ENCODE peak calls at places on chromosomes 1 and 21, in four cellular contexts. One of them, this sample, is unnamed.
A peak's percentile ranks its signal among the peaks of the same experiment; 100 is the strongest.

GRCh38 chr21:14862794-14863720 is 201.7 kb downstream of the NRIP1 start:
- DNase-seq in heart right ventricle: no peak
- DNase-seq in cardiac muscle cell: peak; percentile 43
- DNase-seq in hepatocyte: peak; percentile 52
- DNase-seq in this sample: no peak

GRCh38 chr1:204190212-204191211 is 5.8 kb downstream of the KISS1 start:
- DNase-seq in hepatocyte: peak; percentile 88
- DNase-seq in cardiac muscle cell: peak; percentile 73
- DNase-seq in heart right ventricle: no peak
- DNase-seq in this sample: peak; percentile 25

GRCh38 chr1:153506831-153507413 is 28.9 kb downstream of the S100A6 start:
- DNase-seq in hepatocyte: peak; percentile 83
- DNase-seq in heart right ventricle: peak; percentile 74
- DNase-seq in cardiac muscle cell: peak; percentile 97
- DNase-seq in this sample: no peak

GRCh38 chr1:115706009-115706362 is 62.5 kb downstream of the CASQ2 start:
- DNase-seq in heart right ventricle: no peak
- DNase-seq in hepatocyte: no peak
- DNase-seq in cardiac muscle cell: no peak
- DNase-seq in this sample: no peak

GRCh38 chr1:35264861-35265260 is 3.6 kb upstream of the ZMYM4 start:
- DNase-seq in cardiac muscle cell: peak; percentile 81
- DNase-seq in hepatocyte: no peak
- DNase-seq in heart right ventricle: no peak
- DNase-seq in this sample: no peak

GRCh38 chr1:202155478-202156021 is 4.9 kb downstream of the PTPN7 start:
- DNase-seq in hepatocyte: peak; percentile 47
- DNase-seq in cardiac muscle cell: no peak
- DNase-seq in heart right ventricle: no peak
- DNase-seq in this sample: no peak

GRCh38 chr1:157880621-157881020 is 39.0 kb upstream of the CD5L start:
- DNase-seq in heart right ventricle: no peak
- DNase-seq in cardiac muscle cell: no peak
- DNase-seq in hepatocyte: no peak
- DNase-seq in this sample: no peak

GRCh38 chr1:83571536-83571935 is 427.4 kb downstream of the TTLL7 start:
- DNase-seq in cardiac muscle cell: no peak
- DNase-seq in heart right ventricle: no peak
- DNase-seq in hepatocyte: no peak
- DNase-seq in this sample: no peak

GRCh38 chr1:238485062-238485905 is 594.6 kb upstream of the ZP4 start:
- DNase-seq in hepatocyte: peak; percentile 69
- DNase-seq in heart right ventricle: no peak
- DNase-seq in cardiac muscle cell: peak; percentile 40
- DNase-seq in this sample: no peak

GRCh38 chr1:215601276-215601675 is 34.2 kb downstream of the KCTD3 start:
- DNase-seq in cardiac muscle cell: no peak
- DNase-seq in hepatocyte: no peak
- DNase-seq in heart right ventricle: no peak
- DNase-seq in this sample: no peak

GRCh38 chr1:193542668-193543067 is 356.3 kb upstream of the B3GALT2 start:
- DNase-seq in heart right ventricle: no peak
- DNase-seq in hepatocyte: peak; percentile 25
- DNase-seq in cardiac muscle cell: no peak
- DNase-seq in this sample: no peak

GRCh38 chr1:162230517-162230916 is 146.1 kb downstream of the SPATA46 start:
- DNase-seq in heart right ventricle: no peak
- DNase-seq in hepatocyte: no peak
- DNase-seq in cardiac muscle cell: no peak
- DNase-seq in this sample: no peak

GRCh38 chr21:32184059-32184458 is 94.8 kb downstream of the MIS18A start:
- DNase-seq in heart right ventricle: no peak
- DNase-seq in hepatocyte: no peak
- DNase-seq in cardiac muscle cell: no peak
- DNase-seq in this sample: no peak

GRCh38 chr1:176073524-176074157 is 133.4 kb downstream of the COP1 start:
- DNase-seq in hepatocyte: peak; percentile 83
- DNase-seq in cardiac muscle cell: peak; percentile 86
- DNase-seq in heart right ventricle: no peak
- DNase-seq in this sample: no peak

GRCh38 chr1:7516341-7516740 is 254.8 kb upstream of the VAMP3 start:
- DNase-seq in hepatocyte: peak; percentile 41
- DNase-seq in heart right ventricle: no peak
- DNase-seq in cardiac muscle cell: no peak
- DNase-seq in this sample: no peak

GRCh38 chr1:229203030-229203751 is 67.7 kb upstream of the RAB4A start:
- DNase-seq in cardiac muscle cell: peak; percentile 90
- DNase-seq in hepatocyte: peak; percentile 76
- DNase-seq in heart right ventricle: no peak
- DNase-seq in this sample: no peak

GRCh38 chr1:32998009-32998555 is 33.5 kb upstream of the RNF19B start:
- DNase-seq in cardiac muscle cell: no peak
- DNase-seq in heart right ventricle: no peak
- DNase-seq in hepatocyte: no peak
- DNase-seq in this sample: no peak

GRCh38 chr1:153610334-153611023 is 2.5 kb downstream of the S100A16 start:
- DNase-seq in heart right ventricle: no peak
- DNase-seq in cardiac muscle cell: no peak
- DNase-seq in hepatocyte: no peak
- DNase-seq in this sample: no peak

GRCh38 chr1:246281639-246282038 is 225.4 kb downstream of the SMYD3 start:
- DNase-seq in cardiac muscle cell: no peak
- DNase-seq in heart right ventricle: no peak
- DNase-seq in hepatocyte: no peak
- DNase-seq in this sample: no peak

GRCh38 chr1:54549181-54549924 is 1.3 kb downstream of the ACOT11 start:
- DNase-seq in heart right ventricle: peak; percentile 30
- DNase-seq in cardiac muscle cell: no peak
- DNase-seq in hepatocyte: no peak
- DNase-seq in this sample: no peak

GRCh38 chr21:32021319-32022027 is 148.7 kb downstream of the HUNK start:
- DNase-seq in cardiac muscle cell: peak; percentile 2
- DNase-seq in heart right ventricle: peak; percentile 75
- DNase-seq in hepatocyte: peak; percentile 34
- DNase-seq in this sample: no peak

GRCh38 chr1:230868736-230869385 is 540 bp upstream of the C1orf198 start:
- DNase-seq in hepatocyte: peak; percentile 77
- DNase-seq in heart right ventricle: no peak
- DNase-seq in cardiac muscle cell: peak; percentile 50
- DNase-seq in this sample: no peak

GRCh38 chr1:18989176-18989799 is 32.8 kb upstream of the IFFO2 start:
- DNase-seq in heart right ventricle: no peak
- DNase-seq in cardiac muscle cell: no peak
- DNase-seq in hepatocyte: no peak
- DNase-seq in this sample: no peak

GRCh38 chr1:242185728-242186127 is 186.8 kb upstream of the MAP1LC3C start:
- DNase-seq in cardiac muscle cell: no peak
- DNase-seq in hepatocyte: no peak
- DNase-seq in heart right ventricle: no peak
- DNase-seq in this sample: no peak

GRCh38 chr1:13888351-13888996 is 188.5 kb downstream of the PRDM2 start:
- DNase-seq in cardiac muscle cell: no peak
- DNase-seq in hepatocyte: peak; percentile 58
- DNase-seq in heart right ventricle: no peak
- DNase-seq in this sample: no peak

GRCh38 chr1:66642992-66643391 is 109.0 kb downstream of the SGIP1 start:
- DNase-seq in heart right ventricle: no peak
- DNase-seq in hepatocyte: no peak
- DNase-seq in cardiac muscle cell: no peak
- DNase-seq in this sample: no peak
- H3K27ac ChIP-seq in heart right ventricle: no peak overlapping the region
- H3K27ac ChIP-seq in hepatocyte: no peak overlapping the region
- H3K27ac ChIP-seq in cardiac muscle cell: no peak overlapping the region
- H3K27ac ChIP-seq in this sample: no peak overlapping the region

GRCh38 chr21:26883768-26884167 is 38.6 kb upstream of the ADAMTS1 start:
- DNase-seq in heart right ventricle: no peak
- DNase-seq in hepatocyte: no peak
- DNase-seq in cardiac muscle cell: peak; percentile 39
- DNase-seq in this sample: no peak

GRCh38 chr21:26884436-26884835 is 39.2 kb upstream of the ADAMTS1 start:
- DNase-seq in heart right ventricle: no peak
- DNase-seq in hepatocyte: no peak
- DNase-seq in cardiac muscle cell: no peak
- DNase-seq in this sample: no peak

GRCh38 chr21:26888256-26888655 is 43.0 kb upstream of the ADAMTS1 start:
- DNase-seq in hepatocyte: no peak
- DNase-seq in cardiac muscle cell: no peak
- DNase-seq in heart right ventricle: no peak
- DNase-seq in this sample: no peak

GRCh38 chr21:26888931-26889330 is 43.7 kb upstream of the ADAMTS1 start:
- DNase-seq in heart right ventricle: no peak
- DNase-seq in hepatocyte: no peak
- DNase-seq in cardiac muscle cell: no peak
- DNase-seq in this sample: no peak

DNA sequence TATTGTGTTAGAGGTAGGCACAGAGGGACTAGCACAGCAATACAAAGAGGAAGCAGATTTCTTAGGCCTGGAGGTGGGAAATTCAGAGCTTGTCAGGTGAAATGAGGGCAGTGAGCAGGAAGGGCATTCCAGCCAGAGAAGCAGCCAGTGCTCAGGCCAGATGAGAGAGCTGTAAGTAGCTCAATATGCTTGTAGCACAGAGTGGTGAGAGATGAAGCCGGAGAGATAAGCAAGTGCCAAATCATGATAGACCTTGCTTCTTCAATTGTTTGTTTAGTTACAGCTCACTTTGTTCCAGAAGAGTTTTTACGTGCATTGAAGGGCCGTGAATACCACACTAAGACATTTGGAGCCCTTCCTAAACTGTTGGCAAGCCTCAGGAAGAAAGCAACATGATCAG is 42.0 kb upstream of the ADAMTS1 start:
- DNase-seq in cardiac muscle cell: peak; percentile 30
- DNase-seq in hepatocyte: no peak
- DNase-seq in heart right ventricle: no peak
- DNase-seq in this sample: no peak
- H3K27ac ChIP-seq in cardiac muscle cell: no peak overlapping the region
- H3K27ac ChIP-seq in hepatocyte: no peak overlapping the region
- H3K27ac ChIP-seq in heart right ventricle: no peak overlapping the region
- H3K27ac ChIP-seq in this sample: no peak overlapping the region

GRCh38 chr1:223233019-223233409 is 90.0 kb upstream of the TLR5 start:
- DNase-seq in cardiac muscle cell: no peak
- DNase-seq in heart right ventricle: no peak
- DNase-seq in hepatocyte: no peak
- DNase-seq in this sample: no peak

GRCh38 chr1:223235091-223235490 is 92.0 kb upstream of the TLR5 start:
- DNase-seq in hepatocyte: no peak
- DNase-seq in cardiac muscle cell: no peak
- DNase-seq in heart right ventricle: no peak
- DNase-seq in this sample: no peak

GRCh38 chr1:223234164-223234501 is 91.1 kb upstream of the TLR5 start:
- DNase-seq in hepatocyte: no peak
- DNase-seq in cardiac muscle cell: no peak
- DNase-seq in heart right ventricle: no peak
- DNase-seq in this sample: no peak

GRCh38 chr1:223234534-223234933 is 91.5 kb upstream of the TLR5 start:
- DNase-seq in hepatocyte: no peak
- DNase-seq in heart right ventricle: no peak
- DNase-seq in cardiac muscle cell: no peak
- DNase-seq in this sample: no peak

GRCh38 chr1:223233410-223234163 is 90.5 kb upstream of the TLR5 start:
- DNase-seq in cardiac muscle cell: peak; percentile 73
- DNase-seq in hepatocyte: peak; percentile 74
- DNase-seq in heart right ventricle: no peak
- DNase-seq in this sample: no peak
- H3K27ac ChIP-seq in cardiac muscle cell: peak overlapping the region; percentile 3
- H3K27ac ChIP-seq in hepatocyte: peak overlapping the region; percentile 69
- H3K27ac ChIP-seq in heart right ventricle: no peak overlapping the region
- H3K27ac ChIP-seq in this sample: no peak overlapping the region

GRCh38 chr21:46458315-46459023 is at the start of gene DIP2A:
- DNase-seq in heart right ventricle: peak; percentile 96
- DNase-seq in cardiac muscle cell: peak; percentile 98
- DNase-seq in hepatocyte: peak; percentile 99
- DNase-seq in this sample: peak; percentile 93

GRCh38 chr21:46459024-46459355 is 299 bp downstream of the DIP2A start:
- DNase-seq in heart right ventricle: no peak
- DNase-seq in hepatocyte: no peak
- DNase-seq in cardiac muscle cell: no peak
- DNase-seq in this sample: no peak

GRCh38 chr21:46459356-46460112 is 843 bp downstream of the DIP2A start:
- DNase-seq in hepatocyte: peak; percentile 50
- DNase-seq in cardiac muscle cell: peak; percentile 53
- DNase-seq in heart right ventricle: peak; percentile 43
- DNase-seq in this sample: peak; percentile 4

GRCh38 chr21:46457801-46458314 is 833 bp upstream of the DIP2A start:
- DNase-seq in hepatocyte: peak; percentile 57
- DNase-seq in heart right ventricle: peak; percentile 53
- DNase-seq in cardiac muscle cell: peak; percentile 44
- DNase-seq in this sample: no peak

GRCh38 chr21:46461909-46462308 is 3.2 kb downstream of the DIP2A start:
- DNase-seq in cardiac muscle cell: no peak
- DNase-seq in hepatocyte: no peak
- DNase-seq in heart right ventricle: no peak
- DNase-seq in this sample: no peak
- H3K27ac ChIP-seq in cardiac muscle cell: peak overlapping the region; percentile 31
- H3K27ac ChIP-seq in hepatocyte: no peak overlapping the region
- H3K27ac ChIP-seq in heart right ventricle: no peak overlapping the region
- H3K27ac ChIP-seq in this sample: no peak overlapping the region

GRCh38 chr1:31814631-31815306 is 1.1 kb downstream of the SPOCD1 start:
- DNase-seq in heart right ventricle: no peak
- DNase-seq in cardiac muscle cell: no peak
- DNase-seq in hepatocyte: no peak
- DNase-seq in this sample: no peak

GRCh38 chr1:31815307-31815645 is 546 bp downstream of the SPOCD1 start:
- DNase-seq in hepatocyte: no peak
- DNase-seq in heart right ventricle: no peak
- DNase-seq in cardiac muscle cell: no peak
- DNase-seq in this sample: no peak

GRCh38 chr1:31812158-31812829 is 3.5 kb downstream of the SPOCD1 start:
- DNase-seq in heart right ventricle: no peak
- DNase-seq in cardiac muscle cell: no peak
- DNase-seq in hepatocyte: no peak
- DNase-seq in this sample: no peak

GRCh38 chr1:31815752-31816484 is at the start of gene SPOCD1:
- DNase-seq in heart right ventricle: peak; percentile 69
- DNase-seq in hepatocyte: peak; percentile 95
- DNase-seq in cardiac muscle cell: peak; percentile 87
- DNase-seq in this sample: peak; percentile 81

DNA sequence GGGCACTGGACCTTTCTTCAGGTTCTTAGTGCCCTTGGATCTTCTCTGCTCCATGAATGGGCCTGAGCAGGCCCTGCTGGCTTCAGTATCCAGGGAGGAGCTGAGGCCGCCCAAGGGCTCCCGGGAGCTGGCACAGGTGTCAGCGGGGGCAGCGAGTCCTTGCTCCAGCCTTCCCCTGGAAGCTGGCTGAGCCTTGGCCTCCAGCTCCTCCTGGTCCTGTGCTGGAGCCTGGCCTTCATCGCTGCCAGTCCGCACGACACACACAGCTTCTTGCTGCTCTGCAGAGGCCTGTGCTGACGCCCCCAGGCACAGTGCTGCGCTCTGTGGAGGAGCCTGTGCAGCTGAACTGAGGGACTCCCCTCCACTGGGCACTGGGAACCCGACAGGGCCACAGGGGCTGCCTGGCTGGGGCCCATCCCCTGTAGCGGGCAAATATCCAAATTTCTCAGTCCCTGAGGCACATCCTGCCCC is 1.7 kb downstream of the SPOCD1 start:
- DNase-seq in heart right ventricle: no peak
- DNase-seq in hepatocyte: no peak
- DNase-seq in cardiac muscle cell: no peak
- DNase-seq in this sample: no peak
- H3K27ac ChIP-seq in heart right ventricle: no peak overlapping the region
- H3K27ac ChIP-seq in hepatocyte: no peak overlapping the region
- H3K27ac ChIP-seq in cardiac muscle cell: no peak overlapping the region
- H3K27ac ChIP-seq in this sample: no peak overlapping the region

This sample was measured in CD4-positive, alpha-beta T cell.